ENCODE peak calls at places on chromosomes 3 and 15, in four cellular contexts. One of them, this sample, is unnamed.
A peak's percentile ranks its signal among the peaks of the same experiment; 100 is the strongest.

GRCh38 chr3:79490165-79491028 is 277.4 kb downstream of the ROBO1 start:
- DNase-seq in psoas muscle: peak; percentile 30
- DNase-seq in GM12878: no peak
- DNase-seq in cardiac muscle cell: no peak
- DNase-seq in this sample: no peak

GRCh38 chr3:127172211-127172610 is 20.7 kb upstream of the PRR23E start:
- DNase-seq in cardiac muscle cell: no peak
- DNase-seq in GM12878: no peak
- DNase-seq in psoas muscle: no peak
- DNase-seq in this sample: no peak

GRCh38 chr3:13072239-13073041 is 789 bp downstream of the IQSEC1 start:
- DNase-seq in cardiac muscle cell: no peak
- DNase-seq in GM12878: peak; percentile 36
- DNase-seq in psoas muscle: peak; percentile 36
- DNase-seq in this sample: peak; percentile 68

GRCh38 chr15:48623456-48623855 is 22.1 kb downstream of the FBN1 start:
- DNase-seq in cardiac muscle cell: no peak
- DNase-seq in psoas muscle: no peak
- DNase-seq in GM12878: no peak
- DNase-seq in this sample: no peak

GRCh38 chr15:73802336-73803105 is 49.4 kb upstream of the INSYN1 start:
- DNase-seq in psoas muscle: peak; percentile 35
- DNase-seq in GM12878: no peak
- DNase-seq in cardiac muscle cell: no peak
- DNase-seq in this sample: no peak

GRCh38 chr3:35680866-35681650 is 41.7 kb downstream of the ARPP21 start:
- DNase-seq in cardiac muscle cell: no peak
- DNase-seq in GM12878: no peak
- DNase-seq in psoas muscle: no peak
- DNase-seq in this sample: no peak

GRCh38 chr3:15014606-15015328 is 50.3 kb downstream of the MRPS25 start:
- DNase-seq in psoas muscle: no peak
- DNase-seq in GM12878: no peak
- DNase-seq in cardiac muscle cell: no peak
- DNase-seq in this sample: no peak

GRCh38 chr15:78088773-78089080 is 3.6 kb upstream of the SH2D7 start:
- DNase-seq in cardiac muscle cell: no peak
- DNase-seq in psoas muscle: no peak
- DNase-seq in GM12878: no peak
- DNase-seq in this sample: no peak

GRCh38 chr15:68502398-68502901 is 70.5 kb upstream of the ITGA11 start:
- DNase-seq in psoas muscle: no peak
- DNase-seq in GM12878: no peak
- DNase-seq in cardiac muscle cell: no peak
- DNase-seq in this sample: no peak

DNA sequence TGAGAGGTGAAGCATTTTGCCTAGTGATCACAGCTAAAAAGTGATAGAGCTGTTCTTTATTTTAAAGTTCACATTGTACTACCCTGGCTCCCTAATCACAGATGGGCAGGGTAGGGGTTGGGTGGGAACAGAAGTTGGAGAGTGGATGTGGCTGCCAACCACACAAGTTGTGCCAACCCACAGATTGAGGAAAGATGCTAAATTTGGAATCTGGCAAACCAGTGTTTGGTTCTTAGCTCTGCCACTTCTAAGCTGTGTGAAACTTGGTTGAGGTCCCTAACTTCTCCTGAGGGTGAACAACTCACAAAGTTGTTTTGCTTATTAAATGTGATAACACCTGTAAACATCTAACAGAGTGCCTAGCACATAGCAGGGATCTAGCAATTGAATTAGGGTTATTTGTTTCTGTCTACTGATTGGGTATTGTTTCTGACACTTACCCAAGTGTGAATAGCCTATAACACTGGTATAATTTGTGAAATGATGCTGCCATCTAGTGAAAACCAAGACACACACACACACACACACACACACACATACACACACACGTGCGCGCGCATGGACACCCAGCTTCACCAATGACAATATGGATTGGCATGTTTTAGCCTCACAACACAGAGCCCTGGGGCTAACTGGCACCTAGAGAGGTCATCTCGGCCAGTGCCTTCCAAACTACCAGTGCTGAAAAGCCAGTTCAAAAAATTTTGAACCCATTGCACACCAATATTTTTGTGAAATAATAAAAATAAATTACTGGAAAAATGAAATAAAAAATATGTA is 25.3 kb downstream of the ADGRG7 start:
- DNase-seq in GM12878: peak; percentile 31
- DNase-seq in psoas muscle: no peak
- DNase-seq in cardiac muscle cell: peak; percentile 27
- DNase-seq in this sample: peak; percentile 62
- TF ChIP-seq CTCF in GM12878: peak; percentile 17
- TF ChIP-seq CTCF in psoas muscle: no peak
- TF ChIP-seq CTCF in cardiac muscle cell: peak; percentile 7
- TF ChIP-seq CTCF in this sample: no peak

GRCh38 chr15:90552929-90553211 is 23.1 kb downstream of the CRTC3 start:
- DNase-seq in GM12878: no peak
- DNase-seq in cardiac muscle cell: no peak
- DNase-seq in psoas muscle: no peak
- DNase-seq in this sample: no peak

GRCh38 chr15:90547545-90547944 is 17.8 kb downstream of the CRTC3 start:
- DNase-seq in cardiac muscle cell: no peak
- DNase-seq in psoas muscle: no peak
- DNase-seq in GM12878: no peak
- DNase-seq in this sample: no peak

GRCh38 chr15:90550919-90551318 is 21.2 kb downstream of the CRTC3 start:
- DNase-seq in psoas muscle: no peak
- DNase-seq in GM12878: no peak
- DNase-seq in cardiac muscle cell: no peak
- DNase-seq in this sample: peak; percentile 42

GRCh38 chr15:90553248-90553745 is 23.6 kb downstream of the CRTC3 start:
- DNase-seq in psoas muscle: no peak
- DNase-seq in cardiac muscle cell: no peak
- DNase-seq in GM12878: no peak
- DNase-seq in this sample: no peak

GRCh38 chr15:90552162-90552928 is 22.6 kb downstream of the CRTC3 start:
- DNase-seq in GM12878: no peak
- DNase-seq in psoas muscle: peak; percentile 35
- DNase-seq in cardiac muscle cell: no peak
- DNase-seq in this sample: no peak
- H3K4me3 ChIP-seq in GM12878: no peak overlapping the region
- H3K4me3 ChIP-seq in psoas muscle: peak overlapping the region; percentile 43
- H3K4me3 ChIP-seq in cardiac muscle cell: no peak overlapping the region
- H3K4me3 ChIP-seq in this sample: no peak overlapping the region

GRCh38 chr3:120182613-120183524 is 88.6 kb upstream of the GSK3B start:
- DNase-seq in psoas muscle: no peak
- DNase-seq in GM12878: no peak
- DNase-seq in cardiac muscle cell: no peak
- DNase-seq in this sample: peak; percentile 43
- TF ChIP-seq CTCF in psoas muscle: peak; percentile 33
- TF ChIP-seq CTCF in GM12878: peak; percentile 40
- TF ChIP-seq CTCF in cardiac muscle cell: peak; percentile 47
- TF ChIP-seq CTCF in this sample: peak; percentile 22

GRCh38 chr15:99082798-99083197 is 22.1 kb upstream of the SYNM start:
- DNase-seq in psoas muscle: no peak
- DNase-seq in GM12878: no peak
- DNase-seq in cardiac muscle cell: no peak
- DNase-seq in this sample: no peak

GRCh38 chr15:99087405-99087943 is 17.4 kb upstream of the SYNM start:
- DNase-seq in GM12878: no peak
- DNase-seq in psoas muscle: no peak
- DNase-seq in cardiac muscle cell: no peak
- DNase-seq in this sample: no peak

GRCh38 chr15:99086327-99086667 is 18.6 kb upstream of the SYNM start:
- DNase-seq in GM12878: no peak
- DNase-seq in psoas muscle: peak; percentile 53
- DNase-seq in cardiac muscle cell: no peak
- DNase-seq in this sample: no peak

GRCh38 chr15:99085413-99086326 is 19.2 kb upstream of the SYNM start:
- DNase-seq in GM12878: no peak
- DNase-seq in cardiac muscle cell: no peak
- DNase-seq in psoas muscle: no peak
- DNase-seq in this sample: no peak

GRCh38 chr15:99084965-99085364 is 19.9 kb upstream of the SYNM start:
- DNase-seq in psoas muscle: no peak
- DNase-seq in GM12878: no peak
- DNase-seq in cardiac muscle cell: no peak
- DNase-seq in this sample: no peak
- H3K4me3 ChIP-seq in psoas muscle: no peak overlapping the region
- H3K4me3 ChIP-seq in GM12878: no peak overlapping the region
- H3K4me3 ChIP-seq in cardiac muscle cell: no peak overlapping the region
- H3K4me3 ChIP-seq in this sample: no peak overlapping the region

GRCh38 chr3:73452731-73453130 is 172.0 kb downstream of the PDZRN3 start:
- DNase-seq in GM12878: no peak
- DNase-seq in psoas muscle: no peak
- DNase-seq in cardiac muscle cell: no peak
- DNase-seq in this sample: no peak
- TF ChIP-seq CTCF in GM12878: no peak
- TF ChIP-seq CTCF in psoas muscle: no peak
- TF ChIP-seq CTCF in cardiac muscle cell: no peak
- TF ChIP-seq CTCF in this sample: no peak

GRCh38 chr15:98734472-98735284 is 86.3 kb downstream of the IGF1R start:
- DNase-seq in cardiac muscle cell: no peak
- DNase-seq in GM12878: no peak
- DNase-seq in psoas muscle: no peak
- DNase-seq in this sample: peak; percentile 41

GRCh38 chr15:98729446-98730042 is 81.2 kb downstream of the IGF1R start:
- DNase-seq in psoas muscle: no peak
- DNase-seq in GM12878: no peak
- DNase-seq in cardiac muscle cell: peak; percentile 68
- DNase-seq in this sample: no peak

GRCh38 chr15:98733098-98733497 is 84.8 kb downstream of the IGF1R start:
- DNase-seq in cardiac muscle cell: no peak
- DNase-seq in psoas muscle: no peak
- DNase-seq in GM12878: no peak
- DNase-seq in this sample: no peak

GRCh38 chr15:98730860-98731711 is 82.7 kb downstream of the IGF1R start:
- DNase-seq in GM12878: no peak
- DNase-seq in psoas muscle: no peak
- DNase-seq in cardiac muscle cell: no peak
- DNase-seq in this sample: no peak

GRCh38 chr15:98731712-98732450 is 83.5 kb downstream of the IGF1R start:
- DNase-seq in cardiac muscle cell: no peak
- DNase-seq in GM12878: no peak
- DNase-seq in psoas muscle: no peak
- DNase-seq in this sample: no peak
- H3K4me3 ChIP-seq in cardiac muscle cell: no peak overlapping the region
- H3K4me3 ChIP-seq in GM12878: no peak overlapping the region
- H3K4me3 ChIP-seq in psoas muscle: no peak overlapping the region
- H3K4me3 ChIP-seq in this sample: no peak overlapping the region

GRCh38 chr3:74281705-74282104 is 332.8 kb downstream of the CNTN3 start:
- DNase-seq in GM12878: no peak
- DNase-seq in psoas muscle: no peak
- DNase-seq in cardiac muscle cell: no peak
- DNase-seq in this sample: no peak
- TF ChIP-seq CTCF in GM12878: no peak
- TF ChIP-seq CTCF in psoas muscle: no peak
- TF ChIP-seq CTCF in cardiac muscle cell: no peak
- TF ChIP-seq CTCF in this sample: no peak

This sample was measured in GM12865.